ENCODE peak calls at places on chromosomes 6 and 20, in five cellular contexts. P, J, K, D and F are unnamed samples.
A peak's percentile ranks its signal among the peaks of the same experiment; 100 is the strongest.

GRCh38 chr6:90458353-90459224 is 128.3 kb downstream of the MAP3K7 start:
- DNase-seq in D (no peak), K (peak; percentile 27), P (no peak), J (no peak), F (peak; percentile 14)

GRCh38 chr6:71228461-71229041 is 60.1 kb upstream of the OGFRL1 start:
- DNase-seq in D (peak; percentile 66), P (no peak), J (no peak), K (peak; percentile 41), F (no peak)

GRCh38 chr6:15987569-15987968 is 141.3 kb upstream of the MYLIP start:
- DNase-seq in J (no peak), P (no peak), K (peak; percentile 72), D (peak; percentile 16), F (peak; percentile 34)

GRCh38 chr6:150492941-150493340 is 106.7 kb upstream of the PLEKHG1 start:
- DNase-seq in D (no peak), P (no peak), J (no peak), K (peak; percentile 56), F (no peak)

GRCh38 chr20:41098703-41099250 is 38.6 kb upstream of the PLCG1 start:
- DNase-seq in D (peak; percentile 73), J (no peak), K (peak; percentile 82), P (no peak), F (no peak)

GRCh38 chr6:167742719-167743303 is 83.9 kb upstream of the AFDN start:
- DNase-seq in P (no peak), J (no peak), K (peak; percentile 81), D (no peak), F (no peak)

GRCh38 chr6:159107451-159108260 is 61.5 kb upstream of the FNDC1 start:
- DNase-seq in P (no peak), K (no peak), D (no peak), J (no peak), F (peak; percentile 28)

GRCh38 chr20:56409521-56409920 is 2.5 kb upstream of the CASS4 start:
- DNase-seq in P (no peak), D (peak; percentile 94), K (peak; percentile 98), J (no peak), F (no peak)

GRCh38 chr20:34595377-34596184 is 37.1 kb downstream of the MAP1LC3A start:
- DNase-seq in D (no peak), P (no peak), K (no peak), J (no peak), F (no peak)

GRCh38 chr6:36368421-36368820 is 19.0 kb downstream of the ETV7 start:
- DNase-seq in K (no peak), D (peak; percentile 7), P (no peak), J (no peak), F (no peak)

GRCh38 chr20:38321959-38322598 is 18.1 kb downstream of the BPI start:
- DNase-seq in D (peak; percentile 73), P (no peak), K (peak; percentile 81), J (peak; percentile 55), F (peak; percentile 42)

GRCh38 chr6:139979021-139979721 is 604.7 kb upstream of the CITED2 start:
- DNase-seq in P (no peak), K (peak; percentile 24), J (no peak), D (no peak), F (no peak)

GRCh38 chr6:3277251-3277650 is 18.5 kb downstream of the PSMG4 start:
- DNase-seq in J (no peak), K (no peak), D (no peak), P (no peak), F (no peak)

GRCh38 chr6:45148711-45149341 is 179.3 kb upstream of the RUNX2 start:
- DNase-seq in J (no peak), P (no peak), K (peak; percentile 82), D (peak; percentile 55), F (no peak)

GRCh38 chr20:6769953-6770831 is 2.7 kb downstream of the BMP2 start:
- DNase-seq in J (no peak), D (no peak), P (no peak), K (peak; percentile 64), F (no peak)

GRCh38 chr6:138540468-138540867 is 41.2 kb upstream of the NHSL1 start:
- DNase-seq in P (no peak), K (peak; percentile 91), D (peak; percentile 97), J (no peak), F (no peak)

GRCh38 chr6:35298625-35299140 is 1.1 kb downstream of the DEF6 start:
- DNase-seq in D (no peak), J (no peak), P (no peak), K (no peak), F (no peak)

GRCh38 chr6:136927313-136927712 is 5.2 kb downstream of the SLC35D3 start:
- DNase-seq in J (peak; percentile 32), K (peak; percentile 25), D (peak; percentile 10), P (no peak), F (peak; percentile 23)

GRCh38 chr6:109441069-109441816 is 719 bp downstream of the SMPD2 start:
- DNase-seq in K (peak; percentile 56), J (peak; percentile 15), P (no peak), D (peak; percentile 47), F (peak; percentile 56)

GRCh38 chr20:48759631-48760245 is 68.1 kb downstream of the PREX1 start:
- DNase-seq in P (no peak), J (no peak), K (no peak), D (no peak), F (no peak)
- H3K9me3 ChIP-seq in P (peaks cover 16% of the 10 kb centered on the region), J (peaks cover 5% of the 10 kb centered on the region), K (no peaks in the 10 kb centered on the region), D (peaks cover 3% of the 10 kb centered on the region), F (no peaks in the 10 kb centered on the region)

GRCh38 chr6:169738204-169738971 is 13.0 kb downstream of the DYNLT2 start:
- DNase-seq in D (no peak), K (peak; percentile 11), J (no peak), P (no peak), F (peak; percentile 19)
- H3K9me3 ChIP-seq in D (no peaks in the 10 kb centered on the region), K (no peaks in the 10 kb centered on the region), J (no peaks in the 10 kb centered on the region), P (no peaks in the 10 kb centered on the region), F (no peaks in the 10 kb centered on the region)

GRCh38 chr6:17455919-17456318 is 62.5 kb downstream of the CAP2 start:
- DNase-seq in K (no peak), J (no peak), D (no peak), P (no peak), F (no peak)

GRCh38 chr6:17457405-17457804 is 64.0 kb downstream of the CAP2 start:
- DNase-seq in J (no peak), K (no peak), D (no peak), P (no peak), F (no peak)

GRCh38 chr6:17456711-17457110 is 63.3 kb downstream of the CAP2 start:
- DNase-seq in J (no peak), P (no peak), D (no peak), K (no peak), F (no peak)

GRCh38 chr6:17457956-17458355 is 64.6 kb downstream of the CAP2 start:
- DNase-seq in J (no peak), K (no peak), P (no peak), D (no peak), F (no peak)

DNA sequence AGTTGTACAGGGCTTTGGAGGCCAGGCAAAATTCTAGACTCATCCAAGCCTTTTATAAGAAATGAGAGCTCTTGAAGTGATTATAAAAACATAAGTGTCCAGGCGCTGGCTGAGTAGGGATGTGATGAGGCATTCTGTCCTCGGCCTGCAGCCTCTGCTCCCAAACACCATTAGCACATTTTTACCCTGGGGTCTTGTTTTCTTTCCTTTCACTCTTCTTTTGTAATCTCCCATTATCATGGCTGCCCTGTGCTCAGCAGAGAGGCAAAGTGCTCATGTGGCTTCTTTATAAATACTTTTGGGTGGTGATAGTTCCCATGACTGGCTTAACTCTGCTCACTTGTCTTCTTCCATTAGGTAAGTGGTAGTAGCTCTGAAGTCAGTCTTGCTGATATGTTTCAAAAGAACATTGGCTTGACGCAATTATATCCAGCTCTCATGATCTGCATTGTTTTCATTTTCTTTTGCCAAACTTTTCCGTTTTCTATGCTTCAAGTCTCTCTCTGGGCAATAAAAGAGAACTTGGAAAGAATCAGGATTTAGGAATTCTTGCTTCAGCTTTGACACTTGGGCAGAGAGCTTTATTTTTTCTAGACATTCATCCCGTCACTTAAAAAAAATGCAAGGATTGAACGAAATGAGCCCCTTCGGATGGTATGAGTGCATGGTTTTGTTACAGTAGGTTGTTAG is 61.1 kb downstream of the CAP2 start:
- DNase-seq in J (no peak), P (no peak), K (peak; percentile 25), D (peak; percentile 59), F (no peak)
- H3K9me3 ChIP-seq in J (no peaks in the 10 kb centered on the region), P (no peaks in the 10 kb centered on the region), K (no peaks in the 10 kb centered on the region), D (no peaks in the 10 kb centered on the region), F (no peaks in the 10 kb centered on the region)

GRCh38 chr6:165135889-165136288 is 173.5 kb downstream of the C6orf118 start:
- DNase-seq in P (no peak), J (no peak), K (no peak), D (no peak), F (no peak)
- H3K9me3 ChIP-seq in P (no peaks in the 10 kb centered on the region), J (no peaks in the 10 kb centered on the region), K (no peaks in the 10 kb centered on the region), D (peaks cover 11% of the 10 kb centered on the region), F (no peaks in the 10 kb centered on the region)